ENCODE peak calls at places on chromosome 7, in four cellular contexts. E is NCI-H774, A is A172, Q is fibroblast of mammary gland. T is an unnamed sample.

GRCh38 chr7:55505259-55505658 is 67.0 kb downstream of the VOPP1 start:
- DNase-seq in E (no peak), A (no peak), Q (no peak), T (no peak)

GRCh38 chr7:152865461-152865860 is 105.9 kb downstream of the ACTR3B start:
- DNase-seq in E (no peak), A (no peak), Q (no peak), T (no peak)

GRCh38 chr7:6512892-6513291 is 38.4 kb downstream of the GRID2IP start:
- DNase-seq in E (no peak), A (no peak), Q (no peak), T (no peak)

GRCh38 chr7:79968249-79968648 is 166.4 kb upstream of the GNAI1 start:
- DNase-seq in E (no peak), A (no peak), Q (no peak), T (no peak)

GRCh38 chr7:72183835-72184234 is 228.3 kb downstream of the CALN1 start:
- DNase-seq in E (no peak), A (peak), Q (peak), T (no peak)

GRCh38 chr7:5477723-5478531 is 54.3 kb upstream of the TNRC18 start:
- DNase-seq in E (no peak), A (no peak), Q (no peak), T (no peak)

GRCh38 chr7:22911889-22912288 is 89.2 kb upstream of the TOMM7 start:
- DNase-seq in E (no peak), A (no peak), Q (no peak), T (peak)

GRCh38 chr7:116953372-116953726 is at the start of gene ST7:
- DNase-seq in E (peak), A (peak), Q (peak), T (peak)

GRCh38 chr7:147432068-147432467 is 1158.5 kb upstream of the C7orf33 start:
- DNase-seq in E (no peak), A (peak), Q (peak), T (no peak)

GRCh38 chr7:159151231-159151630 is 6.6 kb upstream of the VIPR2 start:
- DNase-seq in E (no peak), A (no peak), Q (no peak), T (no peak)

GRCh38 chr7:127527561-127527960 is 57.8 kb downstream of the GCC1 start:
- DNase-seq in E (no peak), A (no peak), Q (no peak), T (no peak)

GRCh38 chr7:37666026-37666780 is 17.4 kb upstream of the GPR141 start:
- DNase-seq in E (no peak), A (no peak), Q (no peak), T (no peak)

GRCh38 chr7:2637505-2638223 is 5.9 kb downstream of the TTYH3 start:
- DNase-seq in E (no peak), A (no peak), Q (no peak), T (no peak)

GRCh38 chr7:151113344-151114150 is 27.3 kb downstream of the AGAP3 start:
- DNase-seq in E (no peak), A (peak), Q (peak), T (peak)

GRCh38 chr7:106820321-106821217 is 44.5 kb upstream of the PIK3CG start:
- DNase-seq in E (no peak), A (no peak), Q (peak), T (no peak)

GRCh38 chr7:123996327-123996625 is 36.6 kb downstream of the TMEM229A start:
- DNase-seq in E (no peak), A (no peak), Q (no peak), T (no peak)

GRCh38 chr7:169165-169853 is 23.1 kb upstream of the FAM20C start:
- DNase-seq in E (no peak), A (no peak), Q (no peak), T (no peak)

GRCh38 chr7:131170440-131171105 is 157.1 kb upstream of the MKLN1 start:
- DNase-seq in E (no peak), A (peak), Q (peak), T (peak)

GRCh38 chr7:125057974-125058373 is 128.3 kb upstream of the POT1 start:
- DNase-seq in E (no peak), A (no peak), Q (no peak), T (no peak)

GRCh38 chr7:104192434-104192833 is 15.4 kb downstream of the ORC5 start:
- DNase-seq in E (no peak), A (no peak), Q (no peak), T (no peak)

GRCh38 chr7:82335927-82336326 is 107.7 kb downstream of the CACNA2D1 start:
- DNase-seq in E (peak), A (no peak), Q (peak), T (peak)

GRCh38 chr7:73978681-73979563 is 49.1 kb upstream of the ELN start:
- DNase-seq in E (peak), A (peak), Q (peak), T (peak)

GRCh38 chr7:51679358-51679757 is 362.7 kb upstream of the COBL start:
- DNase-seq in E (no peak), A (no peak), Q (no peak), T (no peak)

GRCh38 chr7:129210256-129210988 is 14.4 kb upstream of the AHCYL2 start:
- DNase-seq in E (peak), A (peak), Q (peak), T (peak)

GRCh38 chr7:87339373-87339897 is 6.0 kb upstream of the CROT start:
- DNase-seq in E (no peak), A (peak), Q (peak), T (peak)

GRCh38 chr7:83166781-83167180 is 4.1 kb upstream of the PCLO start:
- DNase-seq in E (no peak), A (no peak), Q (no peak), T (no peak)

GRCh38 chr7:70098133-70098561 is 499.9 kb downstream of the AUTS2 start:
- DNase-seq in E (no peak), A (peak), Q (no peak), T (no peak)

GRCh38 chr7:155584261-155584660 is 37.9 kb upstream of the CNPY1 start:
- DNase-seq in E (no peak), A (no peak), Q (no peak), T (no peak)

T was measured in fibroblast of villous mesenchyme.